ENCODE peak calls at places on chromosomes 3 and 15, in four cellular contexts. P is fibroblast of mammary gland; K is effector memory CD4-positive, alpha-beta T cell; B is AG10803. M is an unnamed sample.

GRCh38 chr3:44981220-44981619 is 5.2 kb downstream of the EXOSC7 start:
- DNase-seq in P (peak), K (no peak), B (no peak), M (peak)

GRCh38 chr15:42102646-42103235 is 8.4 kb upstream of the PLA2G4D start:
- DNase-seq in P (peak), K (no peak), B (peak), M (peak)

GRCh38 chr15:32105258-32106248 is 75.2 kb downstream of the CHRNA7 start:
- DNase-seq in P (no peak), K (no peak), B (no peak), M (no peak)

GRCh38 chr15:48939686-48940085 is 24.0 kb downstream of the SHC4 start:
- DNase-seq in P (peak), K (no peak), B (peak), M (peak)

GRCh38 chr3:1118074-1118473 is 25.2 kb downstream of the CNTN6 start:
- DNase-seq in P (peak), K (no peak), B (no peak), M (no peak)

GRCh38 chr3:127525373-127525772 is 65.2 kb downstream of the TPRA1 start:
- DNase-seq in P (peak), K (no peak), B (peak), M (peak)

GRCh38 chr3:41652931-41653330 is 309.0 kb downstream of the ULK4 start:
- DNase-seq in P (no peak), K (no peak), B (no peak), M (no peak)

GRCh38 chr3:149547954-149548728 is 73.6 kb downstream of the TM4SF4 start:
- DNase-seq in P (peak), K (no peak), B (peak), M (peak)

GRCh38 chr3:56137406-56137805 is 330.9 kb downstream of the ERC2 start:
- DNase-seq in P (peak), K (no peak), B (no peak), M (peak)

GRCh38 chr15:66864871-66865281 is 162.8 kb downstream of the SMAD6 start:
- DNase-seq in P (no peak), K (no peak), B (no peak), M (no peak)

GRCh38 chr3:58111513-58112184 is 99.1 kb downstream of the DNASE1L3 start:
- DNase-seq in P (no peak), K (no peak), B (no peak), M (no peak)

GRCh38 chr3:52181543-52181942 is 16.4 kb upstream of the ALAS1 start:
- DNase-seq in P (peak), K (no peak), B (peak), M (peak)

DNA sequence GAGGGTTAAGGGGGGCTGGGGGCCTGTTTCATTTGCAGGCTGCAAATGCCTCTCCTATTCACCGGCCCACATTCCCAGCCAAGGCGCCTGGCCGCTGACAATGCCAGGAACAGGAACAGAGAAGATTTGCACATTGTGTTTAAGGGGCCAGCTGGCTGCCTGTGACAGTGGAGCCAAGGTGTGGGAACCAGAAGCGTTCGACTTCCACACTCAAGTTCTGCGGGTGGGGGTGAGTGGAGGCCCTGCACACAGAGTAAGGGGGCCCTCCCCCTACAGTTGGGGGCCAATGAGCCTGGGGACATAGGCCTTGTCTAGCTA is 9.5 kb downstream of the IGDCC3 start:
- DNase-seq in P (no peak), K (no peak), B (no peak), M (no peak)
- H3K4me3 ChIP-seq in P (no peak), K (no peak), B (no peak), M (no peak)

DNA sequence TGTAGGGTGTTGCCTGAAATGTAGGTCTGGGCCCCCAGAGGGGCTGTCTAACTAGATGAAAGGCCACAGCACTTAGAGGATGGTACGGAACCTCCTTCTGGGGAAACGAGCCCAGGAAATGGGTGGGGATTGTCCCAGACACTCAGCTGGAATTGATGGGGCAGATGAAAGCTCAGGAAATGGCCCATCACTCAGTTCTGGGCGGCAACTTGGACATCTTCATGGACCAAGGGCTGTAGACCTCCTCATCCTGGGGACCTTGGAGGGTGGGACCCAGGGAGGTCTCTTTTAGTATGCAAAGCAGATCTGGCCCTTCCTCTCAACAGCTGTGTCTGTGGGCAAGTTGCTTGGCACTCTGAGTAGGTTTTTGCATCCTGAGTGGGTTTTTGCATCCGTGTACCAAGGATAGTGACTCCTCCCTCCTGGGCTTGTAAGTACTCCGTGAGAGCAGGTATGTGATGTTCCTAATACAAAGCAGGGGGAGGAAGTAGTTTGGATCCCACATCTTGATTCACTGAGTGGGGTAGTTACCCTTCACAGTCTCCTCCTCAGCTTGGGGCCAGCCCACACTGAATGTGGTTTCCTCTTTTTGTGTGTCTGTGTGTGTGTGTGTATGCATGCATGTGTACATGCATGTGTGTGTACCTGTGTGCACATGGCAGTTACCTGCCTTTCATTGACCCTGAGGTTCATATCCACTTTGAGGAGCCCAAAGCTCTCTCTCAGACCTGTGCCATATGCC is 292.0 kb downstream of the RPLP1 start:
- DNase-seq in P (no peak), K (no peak), B (no peak), M (no peak)
- H3K4me3 ChIP-seq in P (no peak), K (no peak), B (no peak), M (no peak)

GRCh38 chr15:82950295-82950694 is 2.2 kb downstream of the HOMER2 start:
- DNase-seq in P (no peak), K (no peak), B (no peak), M (no peak)

GRCh38 chr15:82951472-82952155 is 906 bp downstream of the HOMER2 start:
- DNase-seq in P (peak), K (no peak), B (peak), M (no peak)

GRCh38 chr15:82950746-82951370 is 1.7 kb downstream of the HOMER2 start:
- DNase-seq in P (no peak), K (no peak), B (peak), M (no peak)

GRCh38 chr15:82952156-82953081 is at the start of gene HOMER2:
- DNase-seq in P (peak), K (no peak), B (peak), M (peak)
- H3K4me3 ChIP-seq in P (peak), K (peak), B (peak), M (no peak)

GRCh38 chr3:158801200-158801599 is 654 bp upstream of the MFSD1 start:
- DNase-seq in P (peak), K (no peak), B (peak), M (no peak)
- H3K4me3 ChIP-seq in P (peak), K (peak), B (peak), M (peak)

GRCh38 chr15:99305761-99306505 is 54.7 kb downstream of the LRRC28 start:
- DNase-seq in P (peak), K (no peak), B (peak), M (peak)
- H3K4me3 ChIP-seq in P (no peak), K (no peak), B (no peak), M (no peak)

GRCh38 chr3:136197159-136197715 is 1.1 kb upstream of the MSL2 start:
- DNase-seq in P (no peak), K (no peak), B (no peak), M (no peak)
- H3K4me3 ChIP-seq in P (peak), K (peak), B (peak), M (peak)

M was measured in cardiac fibroblast.